ENCODE peak calls at places on chromosomes 2 and 18, in five cellular contexts. Z is AG10803, P is NCI-H82, R is fibroblast of the conjunctiva, O is mesenteric fat pad. F is an unnamed sample.

GRCh38 chr2:60476206-60476946 is 77.1 kb downstream of the BCL11A start:
- DNase-seq in P (no peak), Z (no peak), O (no peak), R (no peak), F (no peak)

GRCh38 chr2:60844105-60844504 is 37.3 kb upstream of the REL start:
- DNase-seq in Z (no peak), R (no peak), O (no peak), P (no peak), F (no peak)

GRCh38 chr2:56448403-56448998 is 264.7 kb downstream of the CCDC85A start:
- DNase-seq in O (no peak), Z (peak), P (no peak), R (no peak), F (no peak)

GRCh38 chr2:231198291-231199173 is at the start of gene ARMC9:
- DNase-seq in P (peak), R (peak), Z (peak), O (peak), F (peak)

GRCh38 chr2:37688771-37689468 is 17.5 kb upstream of the CDC42EP3 start:
- DNase-seq in R (peak), Z (peak), P (no peak), O (no peak), F (no peak)

GRCh38 chr2:59025157-59025757 is 784.1 kb upstream of the FANCL start:
- DNase-seq in R (peak), Z (peak), O (no peak), P (peak), F (no peak)

GRCh38 chr2:162926907-162927306 is 88.3 kb upstream of the KCNH7 start:
- DNase-seq in P (no peak), R (no peak), O (no peak), Z (peak), F (no peak)

GRCh38 chr2:235418918-235419317 is 74.9 kb upstream of the AGAP1 start:
- DNase-seq in P (no peak), R (no peak), Z (no peak), O (no peak), F (peak)

GRCh38 chr2:102967451-102967850 is 205.6 kb downstream of the TMEM182 start:
- DNase-seq in R (no peak), P (no peak), Z (peak), O (no peak), F (no peak)

GRCh38 chr2:163878718-163879117 is 142.9 kb upstream of the FIGN start:
- DNase-seq in R (peak), O (no peak), Z (peak), P (peak), F (no peak)

GRCh38 chr2:136362676-136363390 is 244.9 kb upstream of the CXCR4 start:
- DNase-seq in R (no peak), O (no peak), Z (no peak), P (no peak), F (no peak)

GRCh38 chr2:111118455-111119003 is 2.2 kb upstream of the BCL2L11 start:
- DNase-seq in O (no peak), Z (no peak), R (no peak), P (no peak), F (no peak)

GRCh38 chr2:120766758-120767351 is 31.2 kb downstream of the GLI2 start:
- DNase-seq in Z (peak), O (no peak), R (no peak), P (no peak), F (no peak)

GRCh38 chr2:150542692-150543091 is 55.2 kb upstream of the RND3 start:
- DNase-seq in R (no peak), P (no peak), Z (no peak), O (no peak), F (no peak)

GRCh38 chr18:10536270-10536669 is 10.4 kb downstream of the NAPG start:
- DNase-seq in P (no peak), O (no peak), Z (no peak), R (no peak), F (no peak)

GRCh38 chr18:76376225-76376624 is 118.8 kb downstream of the ZNF516 start:
- DNase-seq in R (no peak), Z (no peak), O (no peak), P (no peak), F (no peak)

GRCh38 chr2:159859583-159859982 is 61.6 kb upstream of the CD302 start:
- DNase-seq in Z (no peak), O (no peak), R (no peak), P (no peak), F (no peak)

GRCh38 chr2:241858206-241859016 is at the start of gene PDCD1:
- DNase-seq in P (no peak), R (no peak), O (no peak), Z (no peak), F (no peak)

GRCh38 chr2:110216199-110216598 is 3.9 kb upstream of the MTLN start:
- DNase-seq in P (no peak), O (no peak), Z (no peak), R (no peak), F (no peak)